ENCODE peak calls at places on chromosomes 4 and X, in five cellular contexts. One of them, this sample, is unnamed.

GRCh38 chr4:20126906-20127305 is 124.8 kb upstream of the SLIT2 start:
- DNase-seq in tibial artery: no peak
- DNase-seq in testis: no peak
- DNase-seq in kidney: no peak
- DNase-seq in CD4-positive, alpha-beta T cell: no peak
- DNase-seq in this sample: no peak

GRCh38 chr4:7447236-7447635 is 12.5 kb upstream of the PSAPL1 start:
- DNase-seq in tibial artery: no peak
- DNase-seq in kidney: no peak
- DNase-seq in testis: no peak
- DNase-seq in CD4-positive, alpha-beta T cell: no peak
- DNase-seq in this sample: no peak

GRCh38 chrX:101617211-101618191 is at the start of gene ARMCX6:
- DNase-seq in kidney: peak; percentile 92
- DNase-seq in CD4-positive, alpha-beta T cell: peak; percentile 67
- DNase-seq in testis: peak; percentile 88
- DNase-seq in tibial artery: peak; percentile 83
- DNase-seq in this sample: peak; percentile 62

GRCh38 chrX:86014421-86014820 is 32.9 kb downstream of the CHM start:
- DNase-seq in tibial artery: no peak
- DNase-seq in testis: no peak
- DNase-seq in kidney: no peak
- DNase-seq in CD4-positive, alpha-beta T cell: no peak
- DNase-seq in this sample: no peak

GRCh38 chrX:15167826-15168225 is 102.1 kb downstream of the ASB9 start:
- DNase-seq in testis: no peak
- DNase-seq in kidney: no peak
- DNase-seq in CD4-positive, alpha-beta T cell: no peak
- DNase-seq in tibial artery: no peak
- DNase-seq in this sample: no peak

GRCh38 chr4:184993243-184993642 is 25.0 kb upstream of the HELT start:
- DNase-seq in tibial artery: no peak
- DNase-seq in kidney: no peak
- DNase-seq in CD4-positive, alpha-beta T cell: no peak
- DNase-seq in testis: no peak
- DNase-seq in this sample: no peak

GRCh38 chrX:46180258-46180687 is 364.9 kb downstream of the ZNF674 start:
- DNase-seq in tibial artery: no peak
- DNase-seq in CD4-positive, alpha-beta T cell: no peak
- DNase-seq in kidney: no peak
- DNase-seq in testis: no peak
- DNase-seq in this sample: no peak

GRCh38 chr4:184355111-184355604 is 119.2 kb downstream of the IRF2 start:
- DNase-seq in kidney: no peak
- DNase-seq in tibial artery: peak; percentile 64
- DNase-seq in testis: peak; percentile 28
- DNase-seq in CD4-positive, alpha-beta T cell: no peak
- DNase-seq in this sample: no peak

GRCh38 chr4:6693274-6694176 is at the start of gene S100P:
- DNase-seq in tibial artery: no peak
- DNase-seq in kidney: peak; percentile 77
- DNase-seq in CD4-positive, alpha-beta T cell: no peak
- DNase-seq in testis: no peak
- DNase-seq in this sample: no peak

GRCh38 chr4:133147922-133148689 is 988 bp upstream of the PCDH10 start:
- DNase-seq in CD4-positive, alpha-beta T cell: no peak
- DNase-seq in kidney: peak; percentile 61
- DNase-seq in tibial artery: no peak
- DNase-seq in testis: peak; percentile 48
- DNase-seq in this sample: no peak

GRCh38 chr4:8940792-8941491 is 69.3 kb upstream of the HMX1 start:
- DNase-seq in CD4-positive, alpha-beta T cell: no peak
- DNase-seq in tibial artery: no peak
- DNase-seq in testis: no peak
- DNase-seq in kidney: no peak
- DNase-seq in this sample: no peak

GRCh38 chrX:153903991-153904957 is at the start of gene AVPR2:
- DNase-seq in testis: no peak
- DNase-seq in kidney: peak; percentile 66
- DNase-seq in tibial artery: no peak
- DNase-seq in CD4-positive, alpha-beta T cell: no peak
- DNase-seq in this sample: no peak

GRCh38 chrX:73877687-73878086 is 314.7 kb downstream of the CHIC1 start:
- DNase-seq in testis: no peak
- DNase-seq in tibial artery: no peak
- DNase-seq in CD4-positive, alpha-beta T cell: no peak
- DNase-seq in kidney: no peak
- DNase-seq in this sample: no peak

GRCh38 chr4:153205757-153206156 is 1.5 kb downstream of the TRIM2 start:
- DNase-seq in tibial artery: no peak
- DNase-seq in kidney: peak; percentile 72
- DNase-seq in CD4-positive, alpha-beta T cell: no peak
- DNase-seq in testis: no peak
- DNase-seq in this sample: no peak

GRCh38 chr4:6582889-6583504 is 8.0 kb downstream of the MAN2B2 start:
- DNase-seq in kidney: no peak
- DNase-seq in CD4-positive, alpha-beta T cell: no peak
- DNase-seq in tibial artery: no peak
- DNase-seq in testis: peak; percentile 74
- DNase-seq in this sample: no peak

GRCh38 chr4:71113294-71113693 is 119.8 kb downstream of the DCK start:
- DNase-seq in kidney: no peak
- DNase-seq in CD4-positive, alpha-beta T cell: no peak
- DNase-seq in tibial artery: no peak
- DNase-seq in testis: no peak
- DNase-seq in this sample: no peak

GRCh38 chr4:187883836-187884235 is 111.7 kb upstream of the ZFP42 start:
- DNase-seq in testis: no peak
- DNase-seq in tibial artery: no peak
- DNase-seq in CD4-positive, alpha-beta T cell: no peak
- DNase-seq in kidney: no peak
- DNase-seq in this sample: no peak

GRCh38 chrX:132520792-132521191 is 32.0 kb upstream of the MBNL3 start:
- DNase-seq in CD4-positive, alpha-beta T cell: no peak
- DNase-seq in testis: no peak
- DNase-seq in tibial artery: no peak
- DNase-seq in kidney: no peak
- DNase-seq in this sample: no peak

GRCh38 chrX:23434356-23434884 is 99.8 kb downstream of the PTCHD1 start:
- DNase-seq in kidney: peak; percentile 83
- DNase-seq in testis: peak; percentile 85
- DNase-seq in CD4-positive, alpha-beta T cell: no peak
- DNase-seq in tibial artery: peak; percentile 87
- DNase-seq in this sample: no peak

GRCh38 chr4:165383757-165384156 is 4.9 kb downstream of the CPE start:
- DNase-seq in CD4-positive, alpha-beta T cell: no peak
- DNase-seq in kidney: no peak
- DNase-seq in testis: no peak
- DNase-seq in tibial artery: no peak
- DNase-seq in this sample: no peak

GRCh38 chr4:79042079-79042674 is 102.9 kb upstream of the PAQR3 start:
- DNase-seq in kidney: no peak
- DNase-seq in testis: peak; percentile 26
- DNase-seq in CD4-positive, alpha-beta T cell: no peak
- DNase-seq in tibial artery: no peak
- DNase-seq in this sample: no peak

GRCh38 chr4:174714393-174715211 is 114.4 kb downstream of the GLRA3 start:
- DNase-seq in kidney: no peak
- DNase-seq in CD4-positive, alpha-beta T cell: no peak
- DNase-seq in tibial artery: no peak
- DNase-seq in testis: peak; percentile 42
- DNase-seq in this sample: no peak

GRCh38 chrX:37921758-37922157 is 74.4 kb upstream of the DYNLT3 start:
- DNase-seq in CD4-positive, alpha-beta T cell: no peak
- DNase-seq in tibial artery: no peak
- DNase-seq in testis: no peak
- DNase-seq in kidney: no peak
- DNase-seq in this sample: no peak

GRCh38 chrX:39320165-39320564 is 518.9 kb downstream of the MID1IP1 start:
- DNase-seq in CD4-positive, alpha-beta T cell: no peak
- DNase-seq in testis: no peak
- DNase-seq in kidney: no peak
- DNase-seq in tibial artery: no peak
- DNase-seq in this sample: no peak

GRCh38 chr4:186724861-186725419 is 1.3 kb upstream of the FAT1 start:
- DNase-seq in CD4-positive, alpha-beta T cell: no peak
- DNase-seq in tibial artery: no peak
- DNase-seq in kidney: no peak
- DNase-seq in testis: no peak
- DNase-seq in this sample: no peak

GRCh38 chr4:87114245-87115062 is 106.0 kb downstream of the KLHL8 start:
- DNase-seq in testis: no peak
- DNase-seq in kidney: no peak
- DNase-seq in CD4-positive, alpha-beta T cell: no peak
- DNase-seq in tibial artery: no peak
- DNase-seq in this sample: no peak

GRCh38 chr4:186204103-186204559 is 12.8 kb downstream of the CYP4V2 start:
- DNase-seq in tibial artery: no peak
- DNase-seq in CD4-positive, alpha-beta T cell: peak; percentile 73
- DNase-seq in kidney: no peak
- DNase-seq in testis: peak; percentile 69
- DNase-seq in this sample: peak; percentile 67

GRCh38 chr4:80335554-80336358 is at the start of gene CFAP299:
- DNase-seq in testis: peak; percentile 95
- DNase-seq in tibial artery: peak; percentile 65
- DNase-seq in kidney: peak; percentile 83
- DNase-seq in CD4-positive, alpha-beta T cell: peak; percentile 55
- DNase-seq in this sample: no peak

GRCh38 chr4:5689065-5689464 is 19.3 kb downstream of the EVC2 start:
- DNase-seq in kidney: no peak
- DNase-seq in CD4-positive, alpha-beta T cell: no peak
- DNase-seq in testis: no peak
- DNase-seq in tibial artery: no peak
- DNase-seq in this sample: no peak

GRCh38 chr4:38670061-38670894 is 6.3 kb downstream of the KLF3 start:
- DNase-seq in CD4-positive, alpha-beta T cell: no peak
- DNase-seq in testis: no peak
- DNase-seq in tibial artery: no peak
- DNase-seq in kidney: no peak
- DNase-seq in this sample: no peak

GRCh38 chr4:38667005-38667771 is 3.2 kb downstream of the KLF3 start:
- DNase-seq in CD4-positive, alpha-beta T cell: peak; percentile 48
- DNase-seq in kidney: peak; percentile 80
- DNase-seq in testis: peak; percentile 93
- DNase-seq in tibial artery: peak; percentile 88
- DNase-seq in this sample: peak; percentile 47

GRCh38 chr4:38668203-38668602 is 4.2 kb downstream of the KLF3 start:
- DNase-seq in CD4-positive, alpha-beta T cell: no peak
- DNase-seq in testis: no peak
- DNase-seq in tibial artery: no peak
- DNase-seq in kidney: no peak
- DNase-seq in this sample: no peak

GRCh38 chr4:38670939-38671593 is 7.1 kb downstream of the KLF3 start:
- DNase-seq in kidney: no peak
- DNase-seq in CD4-positive, alpha-beta T cell: no peak
- DNase-seq in testis: no peak
- DNase-seq in tibial artery: no peak
- DNase-seq in this sample: no peak

DNA sequence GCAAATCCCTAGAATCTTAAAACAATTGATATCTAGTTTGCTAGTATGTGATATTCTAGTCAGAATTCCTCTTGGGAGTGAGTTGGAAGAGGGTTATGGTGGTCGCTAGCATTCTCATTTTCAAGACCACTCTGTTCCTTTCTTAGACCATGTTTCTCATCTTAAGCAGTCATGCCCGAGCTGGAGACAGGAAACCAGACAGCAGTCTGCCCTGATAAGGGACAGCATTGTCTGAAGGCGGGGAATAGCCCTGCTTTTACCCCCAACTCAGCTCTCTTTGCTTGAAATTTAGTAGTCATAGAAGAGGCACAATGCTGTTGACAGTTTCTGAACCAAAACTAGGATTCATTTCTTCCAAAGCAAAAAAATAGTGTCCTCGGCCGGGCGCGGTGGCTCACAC is 5.2 kb downstream of the KLF3 start:
- DNase-seq in tibial artery: no peak
- DNase-seq in kidney: no peak
- DNase-seq in CD4-positive, alpha-beta T cell: no peak
- DNase-seq in testis: no peak
- DNase-seq in this sample: no peak
- H3K27ac ChIP-seq in tibial artery: peak overlapping the region; percentile 99
- H3K27ac ChIP-seq in kidney: peak overlapping the region; percentile 74
- H3K27ac ChIP-seq in CD4-positive, alpha-beta T cell: peak overlapping the region; percentile 23
- H3K27ac ChIP-seq in testis: peak overlapping the region; percentile 99
- H3K27ac ChIP-seq in this sample: no peak overlapping the region

DNA sequence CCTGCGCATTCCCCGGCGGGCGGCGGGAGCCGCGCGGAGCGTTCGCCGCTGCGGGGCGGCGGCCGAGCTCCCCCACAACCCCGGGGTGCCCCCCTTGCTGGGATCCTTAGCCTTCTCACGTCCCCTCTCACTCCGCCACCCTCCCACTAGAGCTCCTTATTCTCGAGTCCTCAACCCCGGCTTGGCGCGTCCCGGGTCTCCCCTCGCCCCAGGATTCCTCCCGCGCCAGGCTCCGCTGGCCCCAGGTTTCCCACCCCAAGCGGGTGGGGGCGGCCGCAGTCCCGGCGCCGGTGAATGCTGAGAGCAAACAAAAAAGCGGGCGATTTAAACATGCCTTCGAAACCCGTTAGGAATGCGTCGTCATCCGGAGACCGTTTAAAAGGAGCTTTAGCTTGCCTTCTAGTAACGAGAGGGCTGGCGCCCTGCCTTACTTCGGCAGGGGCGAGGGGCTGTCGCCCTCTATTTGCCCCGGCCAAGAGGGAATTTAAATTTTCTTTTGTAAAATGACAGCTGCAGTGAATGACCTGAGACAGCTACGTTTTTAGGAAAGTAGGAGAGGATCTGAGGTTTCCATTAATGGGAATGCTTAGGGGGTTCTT is 3.0 kb downstream of the JADE1 start:
- DNase-seq in CD4-positive, alpha-beta T cell: no peak
- DNase-seq in kidney: peak; percentile 86
- DNase-seq in tibial artery: peak; percentile 42
- DNase-seq in testis: peak; percentile 63
- DNase-seq in this sample: no peak
- H3K27ac ChIP-seq in CD4-positive, alpha-beta T cell: peak overlapping the region; percentile 67
- H3K27ac ChIP-seq in kidney: peak overlapping the region; percentile 86
- H3K27ac ChIP-seq in tibial artery: peak overlapping the region; percentile 88
- H3K27ac ChIP-seq in testis: peak overlapping the region; percentile 96
- H3K27ac ChIP-seq in this sample: peak overlapping the region; percentile 94

DNA sequence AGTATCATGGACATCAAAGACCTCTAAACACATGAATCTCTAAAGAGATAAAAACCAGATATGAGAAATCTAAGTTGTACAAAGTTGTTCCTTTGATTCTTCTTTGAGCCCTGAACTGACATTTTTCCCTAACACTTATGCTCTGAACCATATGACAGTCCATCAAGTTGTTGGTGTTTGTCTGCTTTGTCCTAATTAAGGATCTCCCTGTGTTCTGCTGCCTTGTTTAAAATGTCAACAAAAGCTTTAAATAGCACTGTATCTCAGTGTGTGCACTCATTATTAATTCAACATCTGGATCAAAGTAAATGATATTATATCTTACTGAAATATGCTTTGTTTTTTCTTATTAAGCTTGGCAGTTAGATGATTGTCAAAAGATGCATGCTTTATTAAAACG is 321.8 kb downstream of the MAPK10 start:
- DNase-seq in tibial artery: no peak
- DNase-seq in testis: no peak
- DNase-seq in kidney: no peak
- DNase-seq in CD4-positive, alpha-beta T cell: no peak
- DNase-seq in this sample: no peak
- H3K27ac ChIP-seq in tibial artery: no peak overlapping the region
- H3K27ac ChIP-seq in testis: no peak overlapping the region
- H3K27ac ChIP-seq in kidney: no peak overlapping the region
- H3K27ac ChIP-seq in CD4-positive, alpha-beta T cell: no peak overlapping the region
- H3K27ac ChIP-seq in this sample: no peak overlapping the region

GRCh38 chr4:74567981-74568380 is 123.0 kb downstream of the AREG start:
- DNase-seq in CD4-positive, alpha-beta T cell: no peak
- DNase-seq in tibial artery: no peak
- DNase-seq in testis: no peak
- DNase-seq in kidney: no peak
- DNase-seq in this sample: no peak
- H3K27ac ChIP-seq in CD4-positive, alpha-beta T cell: no peak overlapping the region
- H3K27ac ChIP-seq in tibial artery: no peak overlapping the region
- H3K27ac ChIP-seq in testis: no peak overlapping the region
- H3K27ac ChIP-seq in kidney: no peak overlapping the region
- H3K27ac ChIP-seq in this sample: no peak overlapping the region